ENCODE peak calls at places on chromosomes 4 and X, in five cellular contexts. One of them, this sample, is unnamed.

GRCh38 chr4:75584067-75584466 is 28.2 kb downstream of the ODAPH start:
- DNase-seq in GM20000: no peak
- DNase-seq in GM13976: no peak
- DNase-seq in prostate gland: no peak
- DNase-seq in endothelial cell of umbilical vein: peak
- DNase-seq in this sample: no peak

GRCh38 chr4:20711335-20711734 is 11.1 kb downstream of the PACRGL start:
- DNase-seq in GM20000: no peak
- DNase-seq in GM13976: no peak
- DNase-seq in prostate gland: no peak
- DNase-seq in endothelial cell of umbilical vein: no peak
- DNase-seq in this sample: no peak

GRCh38 chrX:100662791-100663190 is 18.8 kb downstream of the SRPX2 start:
- DNase-seq in prostate gland: no peak
- DNase-seq in GM20000: no peak
- DNase-seq in GM13976: no peak
- DNase-seq in endothelial cell of umbilical vein: no peak
- DNase-seq in this sample: no peak

GRCh38 chr4:1400191-1400805 is 5.9 kb downstream of the NKX1-1 start:
- DNase-seq in prostate gland: no peak
- DNase-seq in GM13976: no peak
- DNase-seq in GM20000: peak
- DNase-seq in endothelial cell of umbilical vein: no peak
- DNase-seq in this sample: no peak

GRCh38 chr4:171342646-171343045 is 470.6 kb upstream of the GALNTL6 start:
- DNase-seq in GM20000: no peak
- DNase-seq in endothelial cell of umbilical vein: no peak
- DNase-seq in GM13976: no peak
- DNase-seq in prostate gland: no peak
- DNase-seq in this sample: no peak

GRCh38 chrX:102765217-102765616 is 44.7 kb downstream of the GPRASP3 start:
- DNase-seq in endothelial cell of umbilical vein: peak
- DNase-seq in GM13976: no peak
- DNase-seq in prostate gland: no peak
- DNase-seq in GM20000: no peak
- DNase-seq in this sample: no peak

GRCh38 chr4:139740531-139741041 is 75.0 kb downstream of the MGST2 start:
- DNase-seq in GM13976: no peak
- DNase-seq in prostate gland: peak
- DNase-seq in endothelial cell of umbilical vein: peak
- DNase-seq in GM20000: no peak
- DNase-seq in this sample: peak

GRCh38 chr4:24278693-24279092 is 305.7 kb downstream of the DHX15 start:
- DNase-seq in prostate gland: no peak
- DNase-seq in GM13976: no peak
- DNase-seq in endothelial cell of umbilical vein: no peak
- DNase-seq in GM20000: no peak
- DNase-seq in this sample: no peak

GRCh38 chr4:158079661-158080060 is 93.2 kb downstream of the GASK1B start:
- DNase-seq in endothelial cell of umbilical vein: peak
- DNase-seq in GM20000: no peak
- DNase-seq in prostate gland: no peak
- DNase-seq in GM13976: no peak
- DNase-seq in this sample: no peak

GRCh38 chrX:56764975-56765791 is 36.1 kb downstream of the NBDY start:
- DNase-seq in prostate gland: no peak
- DNase-seq in endothelial cell of umbilical vein: no peak
- DNase-seq in GM20000: peak
- DNase-seq in GM13976: peak
- DNase-seq in this sample: peak

GRCh38 chrX:123432362-123433150 is 248.5 kb downstream of the GRIA3 start:
- DNase-seq in prostate gland: peak
- DNase-seq in GM20000: no peak
- DNase-seq in GM13976: no peak
- DNase-seq in endothelial cell of umbilical vein: no peak
- DNase-seq in this sample: no peak

GRCh38 chr4:113457886-113458285 is 303.7 kb downstream of the CAMK2D start:
- DNase-seq in GM13976: no peak
- DNase-seq in prostate gland: no peak
- DNase-seq in endothelial cell of umbilical vein: no peak
- DNase-seq in GM20000: no peak
- DNase-seq in this sample: no peak

GRCh38 chr4:140935259-140935658 is 179.1 kb upstream of the TBC1D9 start:
- DNase-seq in endothelial cell of umbilical vein: no peak
- DNase-seq in GM13976: no peak
- DNase-seq in GM20000: no peak
- DNase-seq in prostate gland: no peak
- DNase-seq in this sample: no peak

GRCh38 chr4:89296399-89296798 is 11.2 kb downstream of the GPRIN3 start:
- DNase-seq in GM13976: no peak
- DNase-seq in GM20000: no peak
- DNase-seq in prostate gland: no peak
- DNase-seq in endothelial cell of umbilical vein: no peak
- DNase-seq in this sample: no peak

GRCh38 chr4:65825121-65825520 is 154.8 kb upstream of the EPHA5 start:
- DNase-seq in GM20000: no peak
- DNase-seq in endothelial cell of umbilical vein: peak
- DNase-seq in GM13976: no peak
- DNase-seq in prostate gland: no peak
- DNase-seq in this sample: no peak

GRCh38 chr4:128461300-128462103 is 173.9 kb upstream of the PGRMC2 start:
- DNase-seq in prostate gland: no peak
- DNase-seq in GM20000: no peak
- DNase-seq in endothelial cell of umbilical vein: peak
- DNase-seq in GM13976: no peak
- DNase-seq in this sample: no peak

GRCh38 chr4:123746981-123747380 is 350.4 kb downstream of the SPRY1 start:
- DNase-seq in prostate gland: no peak
- DNase-seq in GM13976: no peak
- DNase-seq in endothelial cell of umbilical vein: no peak
- DNase-seq in GM20000: no peak
- DNase-seq in this sample: peak

GRCh38 chrX:39905475-39905889 is 192.3 kb downstream of the BCOR start:
- DNase-seq in GM20000: no peak
- DNase-seq in endothelial cell of umbilical vein: peak
- DNase-seq in GM13976: no peak
- DNase-seq in prostate gland: peak
- DNase-seq in this sample: no peak

GRCh38 chr4:125689839-125690238 is 375.1 kb downstream of the FAT4 start:
- DNase-seq in GM13976: no peak
- DNase-seq in GM20000: no peak
- DNase-seq in endothelial cell of umbilical vein: no peak
- DNase-seq in prostate gland: no peak
- DNase-seq in this sample: no peak

GRCh38 chrX:123959281-123960063 is 2.0 kb upstream of the STAG2 start:
- DNase-seq in prostate gland: peak
- DNase-seq in GM20000: no peak
- DNase-seq in endothelial cell of umbilical vein: peak
- DNase-seq in GM13976: no peak
- DNase-seq in this sample: peak

DNA sequence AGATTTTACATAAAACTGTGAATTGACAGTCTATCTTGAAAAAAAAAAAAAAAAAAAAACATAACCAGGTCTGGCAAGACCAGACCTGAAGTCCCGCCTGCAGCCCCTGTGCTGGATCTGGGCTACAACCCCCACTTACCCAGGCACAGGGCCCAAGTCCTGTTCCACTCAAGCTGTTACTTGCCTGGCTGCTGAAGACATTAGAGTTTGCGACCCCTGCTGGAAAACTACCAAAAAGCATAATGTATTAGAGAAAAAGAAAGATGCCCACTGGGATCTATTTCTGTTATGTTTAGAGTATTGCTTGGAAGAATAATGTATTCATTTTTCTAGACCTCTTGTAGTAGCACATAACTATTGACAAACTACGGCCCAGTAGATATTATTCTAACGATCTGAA is 4.7 kb downstream of the HS3ST1 start:
- DNase-seq in GM13976: peak
- DNase-seq in prostate gland: peak
- DNase-seq in endothelial cell of umbilical vein: peak
- DNase-seq in GM20000: peak
- DNase-seq in this sample: no peak
- TF ChIP-seq CTCF in GM13976: peak
- TF ChIP-seq CTCF in prostate gland: peak
- TF ChIP-seq CTCF in endothelial cell of umbilical vein: peak
- TF ChIP-seq CTCF in GM20000: peak
- TF ChIP-seq CTCF in this sample: peak

GRCh38 chrX:135295944-135296305 is 13.4 kb upstream of the ETDC start:
- DNase-seq in GM13976: no peak
- DNase-seq in prostate gland: no peak
- DNase-seq in endothelial cell of umbilical vein: no peak
- DNase-seq in GM20000: peak
- DNase-seq in this sample: no peak

DNA sequence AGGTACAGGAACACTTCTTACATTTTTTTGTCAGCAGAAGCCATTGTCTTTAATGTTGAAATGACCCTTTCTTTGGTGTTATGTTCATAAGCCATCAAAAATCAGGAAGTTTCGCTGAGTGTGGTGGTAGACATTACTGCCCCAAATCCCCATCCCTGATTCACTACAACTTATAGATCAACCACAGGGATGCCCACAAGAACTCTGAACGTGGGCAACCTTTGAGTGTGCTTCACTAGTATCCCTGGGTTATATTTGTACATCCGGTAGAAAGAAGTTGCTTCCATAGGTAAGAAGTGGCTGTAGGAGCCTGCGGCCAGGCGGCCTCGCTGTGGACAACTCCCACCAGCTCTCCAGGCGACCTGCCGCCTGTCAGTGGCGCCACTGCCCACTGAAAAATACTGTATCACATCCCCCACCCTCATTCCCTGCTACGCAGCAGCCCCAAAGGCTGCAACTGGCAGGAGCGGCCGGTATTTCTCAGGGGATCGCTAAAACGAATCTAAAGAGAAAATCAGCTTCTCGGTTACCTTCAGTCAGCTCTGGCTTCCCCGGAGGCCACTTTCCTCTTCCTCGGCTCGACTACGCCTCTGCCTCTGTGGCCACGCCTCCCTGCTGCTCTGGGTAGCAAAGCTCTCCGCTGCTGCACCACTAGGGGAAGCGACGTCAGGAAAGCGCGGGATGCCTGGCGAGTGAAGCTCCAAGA is 13.9 kb upstream of the ETDC start:
- DNase-seq in GM20000: peak
- DNase-seq in endothelial cell of umbilical vein: peak
- DNase-seq in GM13976: peak
- DNase-seq in prostate gland: no peak
- DNase-seq in this sample: no peak
- TF ChIP-seq CTCF in GM20000: peak
- TF ChIP-seq CTCF in endothelial cell of umbilical vein: peak
- TF ChIP-seq CTCF in GM13976: peak
- TF ChIP-seq CTCF in prostate gland: no peak
- TF ChIP-seq CTCF in this sample: no peak

GRCh38 chrX:136214551-136214950 is 36.6 kb downstream of the MAP7D3 start:
- DNase-seq in endothelial cell of umbilical vein: peak
- DNase-seq in GM20000: no peak
- DNase-seq in prostate gland: no peak
- DNase-seq in GM13976: no peak
- DNase-seq in this sample: no peak
- TF ChIP-seq CTCF in endothelial cell of umbilical vein: no peak
- TF ChIP-seq CTCF in GM20000: no peak
- TF ChIP-seq CTCF in prostate gland: no peak
- TF ChIP-seq CTCF in GM13976: no peak
- TF ChIP-seq CTCF in this sample: no peak

GRCh38 chr4:77158487-77158861 is 1.5 kb downstream of the CCNG2 start:
- DNase-seq in endothelial cell of umbilical vein: no peak
- DNase-seq in prostate gland: no peak
- DNase-seq in GM20000: no peak
- DNase-seq in GM13976: no peak
- DNase-seq in this sample: no peak

GRCh38 chr4:77159798-77160197 is 2.8 kb downstream of the CCNG2 start:
- DNase-seq in endothelial cell of umbilical vein: no peak
- DNase-seq in GM20000: no peak
- DNase-seq in GM13976: no peak
- DNase-seq in prostate gland: no peak
- DNase-seq in this sample: no peak

GRCh38 chr4:77156533-77156911 is 485 bp upstream of the CCNG2 start:
- DNase-seq in prostate gland: peak
- DNase-seq in GM13976: peak
- DNase-seq in endothelial cell of umbilical vein: peak
- DNase-seq in GM20000: peak
- DNase-seq in this sample: peak

GRCh38 chr4:77156912-77157858 is at the start of gene CCNG2:
- DNase-seq in GM20000: peak
- DNase-seq in GM13976: peak
- DNase-seq in prostate gland: peak
- DNase-seq in endothelial cell of umbilical vein: no peak
- DNase-seq in this sample: peak

DNA sequence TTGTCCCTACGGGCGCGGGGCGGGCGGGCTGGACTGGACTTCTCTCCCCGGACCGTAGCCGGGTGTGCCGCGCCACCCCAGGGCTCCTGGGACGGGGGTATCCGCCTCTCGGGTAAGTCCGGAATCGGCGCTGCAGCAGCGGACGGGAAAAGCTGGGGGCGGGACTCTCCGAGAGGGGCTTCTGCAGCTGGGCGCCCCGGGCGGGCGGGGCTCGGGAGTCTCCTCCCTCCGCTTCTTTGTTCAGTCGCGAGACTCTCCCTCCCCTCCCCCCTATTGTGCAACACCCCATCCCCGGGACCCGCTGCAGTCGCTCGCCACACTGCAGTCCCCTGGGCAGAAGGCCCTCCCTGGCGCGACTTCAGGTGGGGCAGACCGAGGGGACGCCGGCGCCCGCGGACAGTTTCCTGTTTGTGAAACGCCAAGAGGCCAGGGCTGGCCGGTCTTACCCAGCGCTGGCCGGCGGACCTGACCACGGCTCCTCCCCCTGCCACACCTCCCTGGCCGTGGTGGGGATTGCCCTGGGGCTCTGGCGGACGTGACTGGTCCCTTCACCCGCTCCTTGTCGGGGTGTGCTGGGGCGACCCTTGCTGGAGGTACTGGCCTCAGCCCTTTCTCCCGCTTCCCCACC is 966 bp downstream of the CCNG2 start:
- DNase-seq in endothelial cell of umbilical vein: peak
- DNase-seq in prostate gland: peak
- DNase-seq in GM20000: peak
- DNase-seq in GM13976: peak
- DNase-seq in this sample: peak
- TF ChIP-seq CTCF in endothelial cell of umbilical vein: peak
- TF ChIP-seq CTCF in prostate gland: peak
- TF ChIP-seq CTCF in GM20000: no peak
- TF ChIP-seq CTCF in GM13976: no peak
- TF ChIP-seq CTCF in this sample: no peak